ENCODE peak calls at places on chromosomes 7 and 10, in five cellular contexts. V, G, D, B and N are unnamed samples.

GRCh38 chr10:63481815-63482421 is 16.1 kb upstream of the JMJD1C start:
- DNase-seq in B (no peak), G (no peak), V (peak; percentile 48), D (peak; percentile 27), N (no peak)

GRCh38 chr10:92573798-92574544 is at the start of gene IDE:
- DNase-seq in B (peak; percentile 58), D (peak; percentile 88), G (peak; percentile 89), V (peak; percentile 91), N (peak; percentile 96)

GRCh38 chr7:100152404-100152803 is 3.7 kb downstream of the LAMTOR4 start:
- DNase-seq in B (no peak), V (no peak), G (no peak), D (no peak), N (no peak)

GRCh38 chr10:95513941-95514392 is 47.2 kb downstream of the SORBS1 start:
- DNase-seq in V (peak; percentile 43), G (peak; percentile 68), B (no peak), D (peak; percentile 78), N (no peak)

GRCh38 chr10:131790021-131790420 is 110.8 kb upstream of the PPP2R2D start:
- DNase-seq in B (no peak), V (no peak), G (no peak), D (no peak), N (no peak)

GRCh38 chr10:132867801-132868644 is 74.3 kb downstream of the CFAP46 start:
- DNase-seq in G (no peak), D (no peak), V (no peak), B (no peak), N (no peak)

GRCh38 chr10:4102802-4103344 is 317.9 kb upstream of the KLF6 start:
- DNase-seq in G (no peak), B (no peak), D (peak; percentile 41), V (no peak), N (no peak)

GRCh38 chr10:70849582-70850016 is 33.9 kb downstream of the SGPL1 start:
- DNase-seq in D (peak; percentile 13), G (peak; percentile 89), B (no peak), V (peak; percentile 90), N (no peak)

GRCh38 chr7:91050677-91051076 is 213.6 kb upstream of the FZD1 start:
- DNase-seq in B (no peak), V (no peak), D (no peak), G (no peak), N (no peak)

GRCh38 chr7:153047569-153047968 is 288.0 kb downstream of the ACTR3B start:
- DNase-seq in B (no peak), V (no peak), D (no peak), G (no peak), N (no peak)

GRCh38 chr10:79266092-79266491 is 81.2 kb upstream of the PPIF start:
- DNase-seq in G (peak; percentile 42), D (peak; percentile 59), V (no peak), B (no peak), N (no peak)

GRCh38 chr7:80224416-80224815 is 89.8 kb downstream of the GNAI1 start:
- DNase-seq in G (no peak), B (no peak), D (no peak), V (no peak), N (no peak)

GRCh38 chr7:159155410-159155809 is 10.7 kb upstream of the VIPR2 start:
- DNase-seq in B (no peak), G (no peak), V (no peak), D (no peak), N (no peak)

GRCh38 chr10:99619090-99619800 is 994 bp downstream of the SLC25A28 start:
- DNase-seq in V (peak; percentile 16), D (peak; percentile 15), G (peak; percentile 31), B (no peak), N (no peak)

GRCh38 chr10:43075612-43076003 is 1.3 kb upstream of the RET start:
- DNase-seq in V (no peak), G (no peak), D (peak; percentile 39), B (no peak), N (no peak)
- TF ChIP-seq CTCF in V (peak; percentile 20), G (no peak), D (peak; percentile 38), B (no peak), N (no peak)

DNA sequence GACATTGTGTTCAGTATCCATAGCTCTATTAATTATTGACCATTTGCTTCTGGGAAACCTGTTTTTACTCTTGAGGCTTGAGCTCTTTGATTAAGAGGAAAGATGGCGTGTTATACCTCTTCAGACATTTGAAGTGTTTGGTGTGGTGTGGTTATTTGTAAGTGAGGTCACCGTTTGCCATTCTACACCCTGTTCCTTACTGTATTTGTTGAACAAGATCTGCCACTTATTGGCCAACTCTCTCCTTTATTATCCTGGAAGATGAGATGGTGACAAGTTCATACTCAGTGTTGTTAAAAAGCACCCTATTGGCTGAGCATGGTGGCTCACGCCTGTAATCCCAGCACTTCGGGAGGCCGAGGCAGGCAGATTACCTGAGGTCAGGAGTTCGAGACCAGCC is 18.5 kb downstream of the C7orf57 start:
- DNase-seq in V (no peak), G (no peak), B (no peak), D (peak; percentile 77), N (no peak)
- TF ChIP-seq CTCF in V (no peak), G (no peak), B (no peak), D (no peak), N (no peak)

DNA sequence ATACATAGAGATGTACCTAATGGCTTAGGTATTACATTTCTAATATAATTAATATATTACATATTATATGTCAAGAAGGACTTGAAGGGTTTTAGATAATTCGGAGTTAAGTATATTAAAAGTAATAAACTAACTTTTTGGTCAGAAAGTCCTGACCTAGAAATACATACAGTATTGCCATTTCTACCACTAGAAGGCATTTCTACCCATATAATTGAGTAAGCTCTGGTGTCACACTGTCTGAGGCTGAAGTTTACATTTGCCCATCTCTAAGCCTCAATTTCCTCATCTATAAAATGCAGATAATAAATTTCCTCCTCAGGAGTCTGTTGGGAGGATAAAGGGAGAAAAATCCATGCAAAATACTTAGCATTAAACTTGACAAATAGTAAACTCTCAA is 7.1 kb downstream of the FKBP14 start:
- DNase-seq in D (no peak), V (no peak), G (no peak), B (no peak), N (no peak)
- TF ChIP-seq CTCF in D (no peak), V (no peak), G (peak; percentile 38), B (no peak), N (no peak)

GRCh38 chr10:83343676-83344075 is 795.6 kb upstream of the GHITM start:
- DNase-seq in V (peak; percentile 21), G (peak; percentile 12), D (no peak), B (no peak), N (no peak)
- TF ChIP-seq CTCF in V (no peak), G (no peak), D (no peak), B (no peak), N (no peak)

GRCh38 chr7:127651556-127652332 is at the start of gene SND1:
- DNase-seq in D (peak; percentile 100), G (peak; percentile 99), V (peak; percentile 100), B (peak; percentile 98), N (peak; percentile 100)

GRCh38 chr7:127648986-127649385 is 3.0 kb upstream of the SND1 start:
- DNase-seq in V (no peak), B (no peak), D (no peak), G (no peak), N (no peak)

GRCh38 chr7:127652333-127653248 is 597 bp downstream of the SND1 start:
- DNase-seq in D (peak; percentile 37), B (no peak), G (peak; percentile 40), V (peak; percentile 42), N (no peak)

GRCh38 chr7:127653396-127653795 is 1.4 kb downstream of the SND1 start:
- DNase-seq in G (no peak), B (no peak), D (no peak), V (no peak), N (no peak)

GRCh38 chr7:127650842-127651555 is 995 bp upstream of the SND1 start:
- DNase-seq in V (peak; percentile 61), D (no peak), G (no peak), B (no peak), N (no peak)
- TF ChIP-seq CTCF in V (no peak), D (no peak), G (no peak), B (no peak), N (no peak)

GRCh38 chr7:108454674-108455523 is 1.3 kb downstream of the NRCAM start:
- DNase-seq in B (no peak), G (no peak), D (peak; percentile 17), V (peak; percentile 66), N (no peak)
- TF ChIP-seq CTCF in B (no peak), G (no peak), D (no peak), V (peak; percentile 30), N (no peak)

GRCh38 chr7:71933426-71933825 is 478.7 kb downstream of the CALN1 start:
- DNase-seq in B (no peak), G (no peak), D (no peak), V (no peak), N (no peak)

GRCh38 chr7:71937840-71938371 is 474.2 kb downstream of the CALN1 start:
- DNase-seq in G (no peak), V (no peak), B (no peak), D (no peak), N (no peak)

DNA sequence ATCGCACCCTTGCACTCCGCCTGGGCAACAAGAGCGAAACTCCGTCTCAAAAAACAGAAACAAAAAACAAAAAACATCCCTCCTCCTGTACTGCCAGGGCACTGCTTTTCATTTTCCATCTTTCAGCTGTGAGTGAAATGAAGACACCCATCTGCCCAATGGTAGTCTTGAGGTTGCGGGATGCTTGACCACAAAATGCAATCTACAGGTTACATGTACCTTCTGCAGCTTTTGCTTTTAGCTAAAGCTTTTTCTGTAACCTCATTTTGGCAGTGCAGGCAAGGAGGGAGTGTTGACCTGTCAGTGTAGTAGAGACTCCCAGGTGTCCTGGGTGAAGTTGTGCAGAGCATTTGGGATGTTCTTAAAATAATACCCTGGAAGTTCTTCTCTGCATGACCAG is 476.5 kb downstream of the CALN1 start:
- DNase-seq in G (no peak), B (no peak), D (no peak), V (no peak), N (no peak)
- TF ChIP-seq CTCF in G (no peak), B (no peak), D (no peak), V (no peak), N (no peak)

GRCh38 chr7:69896100-69896499 is 297.8 kb downstream of the AUTS2 start:
- DNase-seq in G (peak; percentile 45), B (no peak), D (no peak), V (no peak), N (no peak)

GRCh38 chr7:69890081-69890369 is 291.8 kb downstream of the AUTS2 start:
- DNase-seq in D (no peak), B (no peak), G (peak; percentile 15), V (no peak), N (no peak)

GRCh38 chr7:69889338-69890080 is 291.2 kb downstream of the AUTS2 start:
- DNase-seq in B (no peak), G (no peak), V (no peak), D (no peak), N (no peak)

GRCh38 chr7:69893915-69894314 is 295.6 kb downstream of the AUTS2 start:
- DNase-seq in B (no peak), D (no peak), V (peak; percentile 42), G (peak; percentile 37), N (no peak)

DNA sequence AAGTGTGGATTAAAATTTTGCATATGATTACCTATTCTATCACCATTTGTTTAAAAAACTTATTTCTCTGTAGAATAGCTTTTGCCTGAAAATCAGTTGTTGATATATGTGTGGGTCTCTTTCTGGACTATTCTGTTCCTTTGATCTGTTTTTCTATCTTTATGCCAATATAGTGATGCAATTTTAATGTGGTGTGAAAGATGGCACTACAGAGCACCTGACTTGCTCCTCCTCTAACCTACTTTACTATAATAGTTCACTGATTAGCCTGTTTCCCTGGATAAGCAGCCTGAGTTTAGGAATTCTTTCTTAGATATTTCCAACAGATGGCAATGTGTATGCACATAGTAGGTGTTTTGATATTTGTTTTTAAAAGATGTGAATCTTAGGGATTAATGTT is 294.5 kb downstream of the AUTS2 start:
- DNase-seq in D (no peak), G (no peak), V (no peak), B (no peak), N (no peak)
- TF ChIP-seq CTCF in D (no peak), G (no peak), V (no peak), B (no peak), N (no peak)